ENCODE peak calls at places on chromosomes 12 and 14, in eight cellular contexts. One of them, this sample, is unnamed.

GRCh38 chr12:17853054-17853453 is 236.9 kb downstream of the RERGL start:
- DNase-seq in pons: no peak
- DNase-seq in T-helper 2 cell: no peak
- DNase-seq in PC-9: no peak
- DNase-seq in NT2/D1: no peak
- DNase-seq in ovary: no peak
- DNase-seq in MCF 10A: no peak
- DNase-seq in fibroblast of lung: no peak
- DNase-seq in this sample: no peak

GRCh38 chr14:72472845-72473244 is 421.1 kb downstream of the DPF3 start:
- DNase-seq in pons: no peak
- DNase-seq in T-helper 2 cell: peak
- DNase-seq in PC-9: no peak
- DNase-seq in NT2/D1: no peak
- DNase-seq in ovary: no peak
- DNase-seq in MCF 10A: no peak
- DNase-seq in fibroblast of lung: no peak
- DNase-seq in this sample: no peak

GRCh38 chr14:90060965-90061848 is 587 bp upstream of the KCNK13 start:
- DNase-seq in pons: no peak
- DNase-seq in T-helper 2 cell: no peak
- DNase-seq in PC-9: no peak
- DNase-seq in NT2/D1: no peak
- DNase-seq in ovary: no peak
- DNase-seq in MCF 10A: no peak
- DNase-seq in fibroblast of lung: no peak
- DNase-seq in this sample: no peak

GRCh38 chr14:60485600-60486251 is at the start of gene C14orf39:
- DNase-seq in pons: no peak
- DNase-seq in T-helper 2 cell: peak
- DNase-seq in PC-9: no peak
- DNase-seq in NT2/D1: no peak
- DNase-seq in ovary: peak
- DNase-seq in MCF 10A: no peak
- DNase-seq in fibroblast of lung: peak
- DNase-seq in this sample: no peak

GRCh38 chr12:115522010-115522409 is 755.5 kb downstream of the MED13L start:
- DNase-seq in pons: no peak
- DNase-seq in T-helper 2 cell: peak
- DNase-seq in PC-9: no peak
- DNase-seq in NT2/D1: no peak
- DNase-seq in ovary: no peak
- DNase-seq in MCF 10A: no peak
- DNase-seq in fibroblast of lung: no peak
- DNase-seq in this sample: no peak

GRCh38 chr12:9364224-9365176 is 156.3 kb upstream of the PZP start:
- DNase-seq in pons: no peak
- DNase-seq in T-helper 2 cell: peak
- DNase-seq in PC-9: no peak
- DNase-seq in NT2/D1: peak
- DNase-seq in ovary: no peak
- DNase-seq in MCF 10A: peak
- DNase-seq in fibroblast of lung: peak
- DNase-seq in this sample: no peak

GRCh38 chr14:85241022-85241880 is 288.7 kb upstream of the FLRT2 start:
- DNase-seq in pons: no peak
- DNase-seq in T-helper 2 cell: no peak
- DNase-seq in PC-9: peak
- DNase-seq in NT2/D1: no peak
- DNase-seq in ovary: no peak
- DNase-seq in MCF 10A: no peak
- DNase-seq in fibroblast of lung: peak
- DNase-seq in this sample: no peak

GRCh38 chr14:69982220-69982795 is 103.1 kb downstream of the SMOC1 start:
- DNase-seq in pons: no peak
- DNase-seq in T-helper 2 cell: no peak
- DNase-seq in PC-9: no peak
- DNase-seq in NT2/D1: no peak
- DNase-seq in ovary: no peak
- DNase-seq in MCF 10A: peak
- DNase-seq in fibroblast of lung: no peak
- DNase-seq in this sample: no peak

GRCh38 chr12:80598004-80598606 is 109.3 kb upstream of the MYF6 start:
- DNase-seq in pons: peak
- DNase-seq in T-helper 2 cell: no peak
- DNase-seq in PC-9: no peak
- DNase-seq in NT2/D1: no peak
- DNase-seq in ovary: no peak
- DNase-seq in MCF 10A: peak
- DNase-seq in fibroblast of lung: peak
- DNase-seq in this sample: no peak

GRCh38 chr12:51941011-51941561 is 10.4 kb upstream of the ACVR1B start:
- DNase-seq in pons: no peak
- DNase-seq in T-helper 2 cell: no peak
- DNase-seq in PC-9: no peak
- DNase-seq in NT2/D1: no peak
- DNase-seq in ovary: no peak
- DNase-seq in MCF 10A: no peak
- DNase-seq in fibroblast of lung: no peak
- DNase-seq in this sample: no peak

GRCh38 chr12:101780599-101780998 is 41.3 kb upstream of the SYCP3 start:
- DNase-seq in pons: peak
- DNase-seq in T-helper 2 cell: no peak
- DNase-seq in PC-9: no peak
- DNase-seq in NT2/D1: no peak
- DNase-seq in ovary: no peak
- DNase-seq in MCF 10A: no peak
- DNase-seq in fibroblast of lung: no peak
- DNase-seq in this sample: no peak

GRCh38 chr12:42574879-42575278 is 14.7 kb downstream of the PRICKLE1 start:
- DNase-seq in pons: no peak
- DNase-seq in T-helper 2 cell: no peak
- DNase-seq in PC-9: no peak
- DNase-seq in NT2/D1: no peak
- DNase-seq in ovary: no peak
- DNase-seq in MCF 10A: no peak
- DNase-seq in fibroblast of lung: no peak
- DNase-seq in this sample: no peak

GRCh38 chr14:90382491-90383125 is 14.2 kb upstream of the CALM1 start:
- DNase-seq in pons: peak
- DNase-seq in T-helper 2 cell: peak
- DNase-seq in PC-9: peak
- DNase-seq in NT2/D1: no peak
- DNase-seq in ovary: peak
- DNase-seq in MCF 10A: no peak
- DNase-seq in fibroblast of lung: peak
- DNase-seq in this sample: peak

GRCh38 chr12:58069268-58069967 is 128.1 kb downstream of the ATP23 start:
- DNase-seq in pons: no peak
- DNase-seq in T-helper 2 cell: no peak
- DNase-seq in PC-9: no peak
- DNase-seq in NT2/D1: no peak
- DNase-seq in ovary: no peak
- DNase-seq in MCF 10A: peak
- DNase-seq in fibroblast of lung: peak
- DNase-seq in this sample: no peak

GRCh38 chr14:38762436-38762835 is 340.6 kb downstream of the SEC23A start:
- DNase-seq in pons: no peak
- DNase-seq in T-helper 2 cell: no peak
- DNase-seq in PC-9: no peak
- DNase-seq in NT2/D1: no peak
- DNase-seq in ovary: no peak
- DNase-seq in MCF 10A: no peak
- DNase-seq in fibroblast of lung: peak
- DNase-seq in this sample: no peak

GRCh38 chr12:109594566-109595317 is 21.1 kb downstream of the MVK start:
- DNase-seq in pons: no peak
- DNase-seq in T-helper 2 cell: no peak
- DNase-seq in PC-9: no peak
- DNase-seq in NT2/D1: no peak
- DNase-seq in ovary: no peak
- DNase-seq in MCF 10A: no peak
- DNase-seq in fibroblast of lung: no peak
- DNase-seq in this sample: no peak